ENCODE peak calls at places on chromosomes 12 and 14, in four cellular contexts. O, V, P and U are unnamed samples.
A peak's percentile ranks its signal among the peaks of the same experiment; 100 is the strongest.

GRCh38 chr14:31243860-31244259 is 36.3 kb upstream of the HECTD1 start:
- DNase-seq in O (peak; percentile 97), V (peak; percentile 61), P (no peak), U (peak; percentile 96)

GRCh38 chr14:54374117-54374884 is 22.5 kb upstream of the CDKN3 start:
- DNase-seq in O (no peak), V (no peak), P (peak; percentile 24), U (peak; percentile 63)

GRCh38 chr14:51058382-51058781 is 36.5 kb downstream of the TRIM9 start:
- DNase-seq in O (no peak), V (no peak), P (no peak), U (no peak)

GRCh38 chr12:131736807-131737484 is 26.1 kb downstream of the SFSWAP start:
- DNase-seq in O (peak; percentile 94), V (no peak), P (peak; percentile 43), U (peak; percentile 98)

GRCh38 chr14:31926123-31926522 is 151.0 kb upstream of the ARHGAP5 start:
- DNase-seq in O (no peak), V (no peak), P (peak; percentile 61), U (peak; percentile 64)

GRCh38 chr14:23307687-23308644 is 1.3 kb downstream of the BCL2L2 start:
- DNase-seq in O (peak; percentile 87), V (no peak), P (peak; percentile 9), U (peak; percentile 52)

GRCh38 chr14:55572578-55572977 is 7.4 kb upstream of the KTN1 start:
- DNase-seq in O (no peak), V (no peak), P (no peak), U (peak; percentile 46)

GRCh38 chr14:104595911-104596450 is 8.6 kb downstream of the TMEM179 start:
- DNase-seq in O (no peak), V (peak; percentile 4), P (no peak), U (no peak)

GRCh38 chr12:122061253-122061652 is 17.3 kb upstream of the MLXIP start:
- DNase-seq in O (no peak), V (no peak), P (no peak), U (no peak)

GRCh38 chr12:25556136-25556535 is 3.1 kb upstream of the LMNTD1 start:
- DNase-seq in O (no peak), V (no peak), P (no peak), U (no peak)

GRCh38 chr14:102317564-102318248 is 1.8 kb upstream of the ZNF839 start:
- DNase-seq in O (peak; percentile 41), V (no peak), P (no peak), U (peak; percentile 61)

GRCh38 chr12:107718606-107719005 is 33.0 kb downstream of the PWP1 start:
- DNase-seq in O (no peak), V (no peak), P (no peak), U (no peak)

GRCh38 chr12:22276313-22276712 is 58.2 kb downstream of the ST8SIA1 start:
- DNase-seq in O (no peak), V (no peak), P (no peak), U (no peak)

GRCh38 chr12:69354561-69355187 is 4.9 kb upstream of the YEATS4 start:
- DNase-seq in O (no peak), V (no peak), P (no peak), U (no peak)

GRCh38 chr12:30598889-30599288 is 96.8 kb downstream of the IPO8 start:
- DNase-seq in O (no peak), V (no peak), P (no peak), U (no peak)

GRCh38 chr12:111584959-111585358 is 14.2 kb downstream of the ATXN2 start:
- DNase-seq in O (peak; percentile 78), V (no peak), P (peak; percentile 79), U (peak; percentile 93)

GRCh38 chr12:65965358-65965757 is 141.1 kb downstream of the HMGA2 start:
- DNase-seq in O (no peak), V (no peak), P (peak; percentile 34), U (peak; percentile 70)

GRCh38 chr12:6158263-6158662 is 33.8 kb upstream of the VWF start:
- DNase-seq in O (no peak), V (no peak), P (peak; percentile 19), U (no peak)

GRCh38 chr12:46944771-46945170 is 119.0 kb upstream of the SLC38A4 start:
- DNase-seq in O (no peak), V (no peak), P (peak; percentile 55), U (peak; percentile 62)

GRCh38 chr12:108332791-108333382 is 6.2 kb downstream of the CMKLR1 start:
- DNase-seq in O (no peak), V (no peak), P (no peak), U (no peak)

GRCh38 chr12:115404761-115405470 is 720.9 kb upstream of the TBX3 start:
- DNase-seq in O (peak; percentile 64), V (no peak), P (peak; percentile 75), U (peak; percentile 68)

GRCh38 chr12:98417303-98417702 is 98.1 kb upstream of the TMPO start:
- DNase-seq in O (no peak), V (no peak), P (peak; percentile 20), U (no peak)

GRCh38 chr12:77087427-77087826 is 22.1 kb upstream of the E2F7 start:
- DNase-seq in O (peak; percentile 95), V (no peak), P (peak; percentile 50), U (no peak)

GRCh38 chr14:35628989-35629388 is 95.0 kb downstream of the INSM2 start:
- DNase-seq in O (no peak), V (no peak), P (peak; percentile 23), U (no peak)

GRCh38 chr12:24574538-24574937 is 374.4 kb downstream of the BCAT1 start:
- DNase-seq in O (no peak), V (no peak), P (no peak), U (no peak)

GRCh38 chr14:71591929-71592328 is 340.3 kb upstream of the RGS6 start:
- DNase-seq in O (peak; percentile 78), V (no peak), P (peak; percentile 67), U (peak; percentile 66)

GRCh38 chr12:132140501-132140900 is 3.6 kb downstream of the DDX51 start:
- DNase-seq in O (no peak), V (no peak), P (no peak), U (no peak)

GRCh38 chr12:114628199-114628598 is 55.8 kb downstream of the TBX3 start:
- DNase-seq in O (no peak), V (no peak), P (no peak), U (no peak)

GRCh38 chr14:75578099-75578785 is at the start of gene FLVCR2:
- DNase-seq in O (peak; percentile 54), V (peak; percentile 89), P (peak; percentile 74), U (peak; percentile 65)

GRCh38 chr14:55454264-55455151 is 14.1 kb upstream of the TBPL2 start:
- DNase-seq in O (peak; percentile 71), V (peak; percentile 53), P (peak; percentile 85), U (peak; percentile 96)